ENCODE peak calls at places on chromosomes 11 and 22, in six cellular contexts. G, J, D, C, A and T are unnamed samples.

GRCh38 chr22:44091021-44091721 is 67.1 kb downstream of the PARVB start:
- DNase-seq in G (no peak), J (peak; percentile 12), D (peak; percentile 33), C (no peak), A (no peak), T (no peak)

GRCh38 chr11:125320347-125321122 is 156.0 kb downstream of the PKNOX2 start:
- DNase-seq in G (no peak), J (no peak), D (no peak), C (no peak), A (no peak), T (no peak)

GRCh38 chr11:20421902-20422301 is 34.4 kb downstream of the PRMT3 start:
- DNase-seq in G (no peak), J (no peak), D (no peak), C (no peak), A (no peak), T (no peak)

GRCh38 chr11:129282634-129283033 is 90.5 kb upstream of the ARHGAP32 start:
- DNase-seq in G (no peak), J (no peak), D (no peak), C (no peak), A (no peak), T (no peak)

GRCh38 chr11:107598225-107599139 is 7.5 kb downstream of the ELMOD1 start:
- DNase-seq in G (no peak), J (no peak), D (peak; percentile 63), C (no peak), A (no peak), T (peak; percentile 56)

GRCh38 chr11:68214173-68215086 is 1.3 kb upstream of the KMT5B start:
- DNase-seq in G (no peak), J (no peak), D (peak; percentile 25), C (peak; percentile 55), A (no peak), T (peak; percentile 37)

GRCh38 chr11:36233226-36233625 is 56.0 kb downstream of the COMMD9 start:
- DNase-seq in G (no peak), J (peak; percentile 35), D (no peak), C (no peak), A (no peak), T (no peak)

GRCh38 chr11:107702723-107703122 is 9.1 kb downstream of the SLN start:
- DNase-seq in G (no peak), J (no peak), D (no peak), C (no peak), A (no peak), T (no peak)

GRCh38 chr11:103378931-103379330 is 269.7 kb downstream of the DYNC2H1 start:
- DNase-seq in G (no peak), J (no peak), D (no peak), C (no peak), A (no peak), T (no peak)

GRCh38 chr22:22552630-22553029 is 6.4 kb downstream of the PRAME start:
- DNase-seq in G (no peak), J (no peak), D (no peak), C (no peak), A (no peak), T (no peak)
- TF ChIP-seq CTCF in G (no peak), J (no peak), D (peak; percentile 4), C (no peak), A (no peak), T (no peak)

GRCh38 chr22:19717181-19717580 is 2.9 kb downstream of the SEPTIN5 start:
- DNase-seq in G (no peak), J (no peak), D (no peak), C (no peak), A (no peak), T (no peak)
- H3K27me3 ChIP-seq in G (peaks cover 66% of the 10 kb centered on the region), J (peaks cover 8% of the 10 kb centered on the region), D (peaks cover 51% of the 10 kb centered on the region), C (no peaks in the 10 kb centered on the region), A (no peaks in the 10 kb centered on the region), T (no peaks in the 10 kb centered on the region)

DNA sequence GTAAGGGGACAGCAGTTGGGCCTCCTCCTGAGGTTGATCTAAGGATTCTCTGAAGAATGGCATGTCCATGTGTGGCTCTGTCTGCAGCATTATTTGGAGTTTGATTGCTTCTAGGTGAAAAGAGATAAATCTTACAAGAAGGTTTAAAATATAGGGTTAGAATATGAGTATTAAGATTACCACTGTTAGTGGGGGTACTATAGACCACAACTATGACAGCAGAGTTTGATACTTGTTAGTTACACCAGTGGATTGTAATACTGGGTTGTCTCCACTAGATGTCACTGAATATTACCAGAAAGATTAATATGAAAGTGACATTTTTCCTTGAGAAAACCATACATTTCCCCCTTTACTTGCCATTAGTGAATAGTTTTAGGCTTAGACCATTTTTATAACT is 47.9 kb downstream of the ZNF280B start:
- DNase-seq in G (no peak), J (no peak), D (no peak), C (no peak), A (no peak), T (no peak)
- TF ChIP-seq CTCF in G (peak; percentile 33), J (peak; percentile 26), D (no peak), C (no peak), A (no peak), T (peak; percentile 10)

GRCh38 chr11:8263109-8263768 is 439 bp downstream of the LMO1 start:
- DNase-seq in G (no peak), J (peak; percentile 12), D (peak; percentile 55), C (no peak), A (no peak), T (no peak)
- H3K27me3 ChIP-seq in G (peaks cover 85% of the 10 kb centered on the region), J (peaks cover 37% of the 10 kb centered on the region), D (peaks cover 71% of the 10 kb centered on the region), C (no peaks in the 10 kb centered on the region), A (no peaks in the 10 kb centered on the region), T (no peaks in the 10 kb centered on the region)

DNA sequence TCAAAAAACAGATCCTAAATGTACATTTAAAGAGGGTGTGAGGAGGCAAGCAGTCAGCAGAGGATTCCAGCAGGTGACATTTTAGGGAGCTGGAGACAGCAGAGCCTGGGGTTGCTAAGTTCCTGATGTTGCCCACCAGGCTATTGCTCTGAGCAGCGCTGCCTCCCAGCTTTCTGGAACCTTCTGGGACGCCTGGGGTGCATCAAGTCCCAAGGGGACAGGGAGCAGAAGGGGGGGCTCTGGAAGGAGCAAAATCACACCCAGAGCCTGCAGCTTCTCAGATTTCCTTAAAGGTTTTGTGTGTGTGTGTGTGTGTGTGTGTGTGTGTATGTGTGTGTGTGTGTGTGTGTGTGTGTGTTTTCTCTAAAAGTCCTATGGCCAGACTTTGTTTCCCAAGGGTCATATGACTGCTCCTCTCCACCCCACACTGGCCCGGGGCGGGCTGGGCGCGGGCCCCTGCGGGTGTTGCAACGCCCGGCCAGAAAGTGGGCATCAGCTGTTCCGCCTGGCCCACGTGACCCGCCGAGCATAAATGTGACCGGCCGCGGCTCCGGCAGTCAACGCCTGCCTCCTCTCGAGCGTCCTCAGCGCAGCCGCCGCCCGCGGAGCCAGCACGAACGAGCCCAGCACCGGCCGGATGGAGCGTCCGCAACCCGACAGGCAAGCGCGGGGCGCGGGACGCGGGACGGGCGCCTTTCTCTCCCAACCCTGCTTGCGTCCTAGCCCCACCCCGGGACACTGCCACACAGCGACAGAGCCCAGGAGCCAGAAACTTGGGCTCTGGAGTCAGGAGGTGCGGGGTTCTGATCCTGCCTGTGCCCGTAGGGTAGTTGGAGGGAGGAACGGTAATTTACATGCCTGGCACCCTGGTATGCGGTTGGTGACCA is at the start of gene HMOX1:
- DNase-seq in G (peak; percentile 92), J (peak; percentile 86), D (peak; percentile 91), C (peak; percentile 88), A (peak; percentile 95), T (peak; percentile 92)
- TF ChIP-seq CTCF in G (peak; percentile 23), J (no peak), D (peak; percentile 22), C (no peak), A (no peak), T (no peak)